ENCODE peak calls at places on chromosomes 16 and 17, in four cellular contexts. W, I, K and U are unnamed samples.

GRCh38 chr16:80056334-80056733 is 455.8 kb upstream of the MAF start:
- DNase-seq in I (no peak), K (peak; percentile 38), W (no peak), U (no peak)

GRCh38 chr17:72765357-72766153 is 326.9 kb downstream of the SLC39A11 start:
- DNase-seq in W (no peak), I (no peak), K (no peak), U (no peak)

GRCh38 chr17:8151641-8152111 is 528 bp downstream of the PER1 start:
- DNase-seq in I (no peak), K (peak; percentile 91), W (peak; percentile 93), U (peak; percentile 93)

GRCh38 chr17:75869282-75870141 is 8.9 kb downstream of the TRIM47 start:
- DNase-seq in K (peak; percentile 78), I (no peak), W (peak; percentile 75), U (peak; percentile 65)

GRCh38 chr17:39064814-39065213 is 86.6 kb downstream of the PLXDC1 start:
- DNase-seq in K (no peak), I (no peak), W (no peak), U (no peak)

GRCh38 chr16:48137822-48138221 is 18.0 kb downstream of the ABCC12 start:
- DNase-seq in I (no peak), W (no peak), K (no peak), U (no peak)

GRCh38 chr17:33290156-33290697 is 2.9 kb downstream of the ASIC2 start:
- DNase-seq in W (no peak), I (no peak), K (no peak), U (no peak)

GRCh38 chr17:45233423-45233924 is 11.8 kb downstream of the FMNL1 start:
- DNase-seq in W (no peak), I (no peak), K (no peak), U (no peak)

GRCh38 chr16:17078950-17079631 is 391.7 kb downstream of the XYLT1 start:
- DNase-seq in K (no peak), W (no peak), I (no peak), U (no peak)

GRCh38 chr17:37239690-37240344 is 136.0 kb upstream of the C17orf78 start:
- DNase-seq in W (no peak), K (no peak), I (no peak), U (no peak)

GRCh38 chr16:67530013-67530939 is 1.6 kb downstream of the RIPOR1 start:
- DNase-seq in I (no peak), W (peak; percentile 81), K (peak; percentile 85), U (peak; percentile 85)

GRCh38 chr17:79985361-79985760 is 50.3 kb downstream of the TBC1D16 start:
- DNase-seq in I (no peak), K (no peak), W (no peak), U (no peak)

GRCh38 chr17:79982986-79983385 is 52.7 kb downstream of the TBC1D16 start:
- DNase-seq in I (no peak), K (no peak), W (peak; percentile 11), U (no peak)

GRCh38 chr17:79984877-79985276 is 50.8 kb downstream of the TBC1D16 start:
- DNase-seq in I (no peak), K (no peak), W (no peak), U (no peak)

GRCh38 chr17:79983456-79983855 is 52.2 kb downstream of the TBC1D16 start:
- DNase-seq in W (no peak), K (no peak), I (no peak), U (no peak)

GRCh38 chr17:79984045-79984840 is 51.4 kb downstream of the TBC1D16 start:
- DNase-seq in W (no peak), I (no peak), K (no peak), U (no peak)
- H3K27ac ChIP-seq in W (no peak overlapping the region), I (no peak overlapping the region), K (no peak overlapping the region), U (no peak overlapping the region)

DNA sequence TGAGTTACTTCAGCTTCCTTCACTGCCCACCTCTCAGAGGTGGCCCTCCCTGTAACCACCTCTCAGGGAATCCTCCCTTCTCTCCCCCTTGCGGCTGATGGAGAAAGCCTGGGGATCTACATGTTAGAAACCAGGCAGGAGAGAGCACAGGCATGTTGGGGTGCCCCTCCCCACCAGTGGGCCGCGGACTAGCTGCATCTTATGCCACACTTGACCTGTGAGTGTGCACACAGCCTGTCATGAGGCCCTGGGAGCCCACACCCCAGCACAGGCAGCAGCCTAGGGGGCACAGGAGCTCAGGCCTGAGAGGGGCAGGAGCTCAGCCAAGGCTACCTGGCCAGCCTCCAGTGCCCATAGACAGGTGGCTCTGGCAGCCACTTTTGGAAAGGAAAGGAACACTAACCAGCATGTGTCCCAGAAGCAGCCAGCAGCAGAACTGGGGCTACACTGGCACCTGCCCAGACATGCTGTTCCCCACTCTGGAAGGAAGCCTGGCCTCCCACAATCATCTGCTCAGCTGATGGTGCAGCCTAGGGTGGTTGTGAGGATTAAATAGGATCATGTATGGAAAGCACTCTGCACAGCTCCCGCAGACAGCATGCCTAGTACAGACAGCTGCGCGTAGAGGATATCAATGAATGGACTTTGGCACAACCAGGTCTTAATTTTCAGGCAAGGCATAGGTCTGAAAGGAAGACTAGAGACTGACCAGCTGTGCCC is 60.5 kb downstream of the TMEM132E start:
- DNase-seq in I (no peak), W (no peak), K (no peak), U (no peak)
- TF ChIP-seq CTCF in I (no peak), W (no peak), K (no peak), U (no peak)

DNA sequence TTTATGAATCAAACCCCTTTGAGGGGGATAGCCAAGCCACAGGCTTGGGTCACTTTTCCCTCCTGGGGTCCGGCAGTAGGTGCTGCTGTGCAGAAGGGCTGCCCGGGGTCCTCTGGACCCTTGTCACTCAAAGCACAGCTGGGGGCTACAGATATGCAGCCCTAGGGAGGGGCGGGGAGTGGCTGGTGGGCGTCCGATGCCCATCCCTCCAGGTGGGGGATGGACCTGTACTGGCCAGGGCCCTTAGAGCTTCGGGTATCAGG is 598 bp downstream of the VASN start:
- DNase-seq in K (no peak), W (no peak), I (no peak), U (no peak)
- H3K4me1 ChIP-seq in K (peaks cover 92% of the 10 kb centered on the region), W (no peaks in the 10 kb centered on the region), I (peaks cover 61% of the 10 kb centered on the region), U (peaks cover 86% of the 10 kb centered on the region)

GRCh38 chr16:88680554-88681083 is 5.7 kb downstream of the SNAI3 start:
- DNase-seq in I (no peak), K (no peak), W (no peak), U (no peak)
- H3K27ac ChIP-seq in I (no peak overlapping the region), K (no peak overlapping the region), W (no peak overlapping the region), U (no peak overlapping the region)